ENCODE peak calls at places on chromosome 16, in nine cellular contexts. L, J, R, Z, I, H, S, M and C are unnamed samples.
A peak's percentile ranks its signal among the peaks of the same experiment; 100 is the strongest.

GRCh38 chr16:51900221-51900780 is 646.6 kb downstream of the TOX3 start:
- DNase-seq in L (no peak), J (no peak), R (no peak), Z (no peak), I (no peak), H (no peak), S (no peak), M (no peak), C (no peak)

GRCh38 chr16:53775821-53776431 is 72.0 kb downstream of the FTO start:
- DNase-seq in L (no peak), J (no peak), R (no peak), Z (no peak), I (no peak), H (no peak), S (no peak), M (peak; percentile 81), C (no peak)

GRCh38 chr16:4111748-4112696 is 4.2 kb downstream of the ADCY9 start:
- DNase-seq in L (peak; percentile 46), J (no peak), R (no peak), Z (no peak), I (no peak), H (no peak), S (no peak), M (no peak), C (no peak)

GRCh38 chr16:4091638-4092037 is 24.6 kb downstream of the ADCY9 start:
- DNase-seq in L (no peak), J (no peak), R (no peak), Z (no peak), I (no peak), H (no peak), S (no peak), M (no peak), C (no peak)

GRCh38 chr16:13809765-13810164 is 110.2 kb upstream of the ERCC4 start:
- DNase-seq in L (no peak), J (no peak), R (no peak), Z (no peak), I (no peak), H (no peak), S (no peak), M (no peak), C (no peak)

GRCh38 chr16:19285431-19285830 is at the start of gene CLEC19A:
- DNase-seq in L (no peak), J (no peak), R (no peak), Z (no peak), I (no peak), H (no peak), S (no peak), M (no peak), C (no peak)

GRCh38 chr16:57489229-57489628 is 2.9 kb upstream of the DOK4 start:
- DNase-seq in L (no peak), J (no peak), R (no peak), Z (no peak), I (no peak), H (no peak), S (no peak), M (no peak), C (no peak)

GRCh38 chr16:27382187-27382855 is 19.7 kb upstream of the IL21R start:
- DNase-seq in L (no peak), J (no peak), R (no peak), Z (no peak), I (no peak), H (no peak), S (no peak), M (no peak), C (no peak)

GRCh38 chr16:531494-532125 is 4.1 kb downstream of the CAPN15 start:
- DNase-seq in L (no peak), J (no peak), R (no peak), Z (no peak), I (no peak), H (no peak), S (no peak), M (no peak), C (no peak)

GRCh38 chr16:87092958-87093357 is 224.2 kb downstream of the C16orf95 start:
- DNase-seq in L (no peak), J (no peak), R (no peak), Z (no peak), I (no peak), H (no peak), S (no peak), M (no peak), C (no peak)

GRCh38 chr16:85308585-85309540 is 196.6 kb upstream of the CIBAR2 start:
- DNase-seq in L (no peak), J (no peak), R (no peak), Z (no peak), I (no peak), H (no peak), S (no peak), M (no peak), C (no peak)

GRCh38 chr16:58306327-58306726 is 11.5 kb upstream of the PRSS54 start:
- DNase-seq in L (peak; percentile 66), J (no peak), R (peak; percentile 66), Z (no peak), I (no peak), H (no peak), S (peak; percentile 23), M (no peak), C (peak; percentile 15)